ENCODE peak calls at places on chromosomes 13 and 19, in eight cellular contexts. I is BJ, M is fibroblast of lung, U is body of pancreas, F is PC-3, D is colonic mucosa, V is HFF-Myc, H is brain microvascular endothelial cell. Y is an unnamed sample.

GRCh38 chr19:7550987-7551761 is 15.7 kb downstream of the PNPLA6 start:
- DNase-seq in I (no peak), M (peak; percentile 47), U (peak; percentile 94), F (peak; percentile 40), D (peak; percentile 83), V (no peak), H (peak; percentile 27), Y (peak; percentile 38)

GRCh38 chr19:2856457-2857055 is 10.6 kb upstream of the ZNF556 start:
- DNase-seq in I (no peak), M (no peak), U (no peak), F (no peak), D (no peak), V (no peak), H (no peak), Y (no peak)

GRCh38 chr19:28972144-28972543 is 240.8 kb downstream of the UQCRFS1 start:
- DNase-seq in I (no peak), M (no peak), U (no peak), F (no peak), D (no peak), V (no peak), H (no peak), Y (no peak)

GRCh38 chr13:82758056-82758455 is 1124.2 kb downstream of the SLITRK1 start:
- DNase-seq in I (no peak), M (no peak), U (no peak), F (peak; percentile 48), D (no peak), V (peak; percentile 35), H (peak; percentile 14), Y (peak; percentile 9)

GRCh38 chr13:60397693-60398437 is 845 bp downstream of the TDRD3 start:
- DNase-seq in I (peak; percentile 5), M (peak; percentile 73), U (peak; percentile 68), F (peak; percentile 37), D (peak; percentile 61), V (no peak), H (peak; percentile 57), Y (peak; percentile 75)

GRCh38 chr19:38730731-38731589 is 13.3 kb downstream of the CAPN12 start:
- DNase-seq in I (no peak), M (no peak), U (peak; percentile 7), F (no peak), D (peak; percentile 29), V (no peak), H (no peak), Y (no peak)

GRCh38 chr13:76892488-76892887 is 6.3 kb upstream of the KCTD12 start:
- DNase-seq in I (no peak), M (no peak), U (no peak), F (no peak), D (no peak), V (no peak), H (no peak), Y (no peak)

GRCh38 chr13:21060827-21061076 is 634 bp downstream of the LATS2 start:
- DNase-seq in I (no peak), M (no peak), U (no peak), F (no peak), D (no peak), V (no peak), H (no peak), Y (no peak)

GRCh38 chr19:51719251-51719901 is 4.4 kb downstream of the HAS1 start:
- DNase-seq in I (no peak), M (no peak), U (no peak), F (no peak), D (no peak), V (no peak), H (no peak), Y (no peak)

GRCh38 chr13:48864100-48864499 is 111.6 kb upstream of the FNDC3A start:
- DNase-seq in I (no peak), M (no peak), U (no peak), F (no peak), D (no peak), V (no peak), H (no peak), Y (no peak)

GRCh38 chr13:107441279-107441678 is 774.1 kb downstream of the LIG4 start:
- DNase-seq in I (no peak), M (peak; percentile 96), U (no peak), F (peak; percentile 25), D (no peak), V (no peak), H (peak; percentile 70), Y (peak; percentile 27)

GRCh38 chr13:112975401-112975939 is 6.5 kb downstream of the MCF2L start:
- DNase-seq in I (no peak), M (no peak), U (no peak), F (no peak), D (no peak), V (no peak), H (no peak), Y (no peak)

GRCh38 chr13:112814905-112815585 is 125.2 kb downstream of the ATP11A start:
- DNase-seq in I (no peak), M (peak; percentile 53), U (no peak), F (peak; percentile 34), D (no peak), V (no peak), H (peak; percentile 12), Y (no peak)

GRCh38 chr19:16394681-16395375 is 70.2 kb downstream of the KLF2 start:
- DNase-seq in I (no peak), M (peak; percentile 40), U (no peak), F (no peak), D (no peak), V (no peak), H (no peak), Y (peak; percentile 50)

GRCh38 chr19:29845576-29846176 is 33.9 kb downstream of the CCNE1 start:
- DNase-seq in I (no peak), M (peak; percentile 39), U (no peak), F (no peak), D (peak; percentile 67), V (peak; percentile 26), H (peak; percentile 26), Y (peak; percentile 21)

GRCh38 chr13:99501952-99502310 is 659 bp downstream of the TM9SF2 start:
- DNase-seq in I (no peak), M (peak; percentile 29), U (peak; percentile 45), F (peak; percentile 6), D (peak; percentile 55), V (no peak), H (peak; percentile 5), Y (peak; percentile 29)

GRCh38 chr19:5536337-5536894 is 31.3 kb downstream of the TINCR start:
- DNase-seq in I (peak; percentile 1), M (peak; percentile 72), U (peak; percentile 76), F (peak; percentile 48), D (no peak), V (no peak), H (peak; percentile 25), Y (peak; percentile 26)

GRCh38 chr13:36131931-36132297 is 732 bp upstream of the DCLK1 start:
- DNase-seq in I (no peak), M (peak; percentile 55), U (peak; percentile 26), F (no peak), D (peak; percentile 29), V (no peak), H (peak; percentile 56), Y (peak; percentile 51)

GRCh38 chr19:4051175-4052101 is 15.3 kb downstream of the ZBTB7A start:
- DNase-seq in I (no peak), M (peak; percentile 55), U (no peak), F (peak; percentile 63), D (peak; percentile 33), V (no peak), H (peak; percentile 31), Y (no peak)

GRCh38 chr19:53870485-53870844 is 2.8 kb downstream of the MYADM start:
- DNase-seq in I (no peak), M (peak; percentile 20), U (peak; percentile 41), F (no peak), D (peak; percentile 70), V (no peak), H (no peak), Y (no peak)

GRCh38 chr13:27788271-27788670 is 4.0 kb upstream of the GSX1 start:
- DNase-seq in I (no peak), M (no peak), U (no peak), F (no peak), D (no peak), V (no peak), H (no peak), Y (no peak)

GRCh38 chr13:27783111-27783510 is 9.2 kb upstream of the GSX1 start:
- DNase-seq in I (no peak), M (peak; percentile 3), U (peak; percentile 36), F (peak; percentile 21), D (no peak), V (no peak), H (no peak), Y (no peak)
- TF ChIP-seq CTCF in I (peak; percentile 32), M (peak; percentile 31), U (peak; percentile 54), F (peak; percentile 47), D (no peak), V (peak; percentile 11), H (peak; percentile 44), Y (peak; percentile 25)

GRCh38 chr13:109776575-109776974 is 9.8 kb downstream of the IRS2 start:
- DNase-seq in I (no peak), M (peak; percentile 50), U (no peak), F (peak; percentile 18), D (no peak), V (no peak), H (no peak), Y (no peak)
- H3K4me3 ChIP-seq in I (no peak overlapping the region), M (no peak overlapping the region), U (no peak overlapping the region), F (peak overlapping the region; percentile 57), D (no peak overlapping the region), V (no peak overlapping the region), H (no peak overlapping the region), Y (no peak overlapping the region)

GRCh38 chr13:44142540-44142867 is 231.1 kb upstream of the SERP2 start:
- DNase-seq in I (no peak), M (no peak), U (peak; percentile 16), F (no peak), D (peak; percentile 32), V (no peak), H (no peak), Y (no peak)
- TF ChIP-seq CTCF in I (no peak), M (no peak), U (no peak), F (no peak), D (no peak), V (no peak), H (no peak), Y (no peak)

GRCh38 chr19:45023048-45023447 is 15.8 kb upstream of the CLASRP start:
- DNase-seq in I (no peak), M (no peak), U (no peak), F (no peak), D (no peak), V (no peak), H (no peak), Y (no peak)

GRCh38 chr19:45021971-45022370 is 16.9 kb upstream of the CLASRP start:
- DNase-seq in I (no peak), M (no peak), U (no peak), F (no peak), D (no peak), V (no peak), H (no peak), Y (no peak)

GRCh38 chr19:45016388-45017314 is 15.4 kb downstream of the RELB start:
- DNase-seq in I (peak; percentile 30), M (peak; percentile 63), U (peak; percentile 84), F (peak; percentile 72), D (peak; percentile 76), V (peak; percentile 56), H (peak; percentile 40), Y (peak; percentile 66)

GRCh38 chr19:45020071-45020470 is 18.8 kb upstream of the CLASRP start:
- DNase-seq in I (no peak), M (no peak), U (no peak), F (no peak), D (no peak), V (no peak), H (no peak), Y (no peak)

DNA sequence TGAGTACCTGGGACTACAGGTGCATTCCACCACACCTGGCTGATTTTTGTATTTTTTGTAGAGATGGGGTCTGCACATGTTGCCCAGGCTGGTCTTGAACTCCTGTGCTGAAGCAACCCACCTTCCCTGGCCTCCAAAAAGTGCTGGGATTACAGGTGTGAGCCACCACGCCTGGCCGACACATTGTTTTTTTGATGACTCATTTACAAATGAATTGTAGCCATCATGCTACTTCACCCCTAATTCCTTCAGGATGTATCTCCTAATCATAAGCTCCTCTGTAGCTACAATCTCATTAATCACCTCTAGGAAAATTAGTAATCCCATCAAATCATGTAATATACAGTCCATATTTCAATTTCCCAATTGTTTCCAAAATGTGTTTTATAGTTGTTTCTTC is 17.9 kb downstream of the RELB start:
- DNase-seq in I (no peak), M (no peak), U (no peak), F (no peak), D (no peak), V (no peak), H (no peak), Y (no peak)
- H3K4me3 ChIP-seq in I (no peak overlapping the region), M (no peak overlapping the region), U (no peak overlapping the region), F (no peak overlapping the region), D (no peak overlapping the region), V (no peak overlapping the region), H (no peak overlapping the region), Y (no peak overlapping the region)

Y was measured in cardiac fibroblast.